ENCODE peak calls at places on chromosomes 12 and 14, in ten cellular contexts. F, K, M, D, Q, T, E, N, X and V are unnamed samples.

GRCh38 chr12:120102189-120103043 is 14.1 kb downstream of the RAB35 start:
- DNase-seq in F (no peak), K (peak), M (no peak), D (no peak), Q (no peak), T (no peak), E (no peak), N (no peak), X (no peak), V (no peak)

GRCh38 chr12:79375050-79375449 is 315.7 kb downstream of the PAWR start:
- DNase-seq in F (no peak), K (no peak), M (no peak), D (no peak), Q (no peak), T (no peak), E (no peak), N (no peak), X (no peak), V (no peak)

GRCh38 chr12:6849976-6850560 is 1.0 kb downstream of the CDCA3 start:
- DNase-seq in F (no peak), K (no peak), M (no peak), D (no peak), Q (no peak), T (no peak), E (no peak), N (no peak), X (no peak), V (no peak)

GRCh38 chr12:87469295-87469694 is 559.9 kb downstream of the C12orf50 start:
- DNase-seq in F (no peak), K (no peak), M (no peak), D (no peak), Q (no peak), T (no peak), E (peak), N (no peak), X (no peak), V (no peak)

GRCh38 chr12:125187780-125188741 is 122.8 kb downstream of the AACS start:
- DNase-seq in F (no peak), K (peak), M (no peak), D (no peak), Q (no peak), T (no peak), E (no peak), N (no peak), X (no peak), V (no peak)

GRCh38 chr12:50545783-50546182 is 41.0 kb downstream of the DIP2B start:
- DNase-seq in F (no peak), K (no peak), M (no peak), D (no peak), Q (no peak), T (no peak), E (peak), N (no peak), X (no peak), V (no peak)

GRCh38 chr12:46475972-46476645 is 103.5 kb upstream of the SLC38A2 start:
- DNase-seq in F (no peak), K (no peak), M (no peak), D (no peak), Q (no peak), T (no peak), E (no peak), N (no peak), X (no peak), V (no peak)

GRCh38 chr12:3173008-3173553 is 95.9 kb downstream of the TSPAN9 start:
- DNase-seq in F (no peak), K (no peak), M (peak), D (no peak), Q (no peak), T (no peak), E (no peak), N (no peak), X (no peak), V (no peak)

GRCh38 chr12:108643941-108644742 is 10.4 kb upstream of the SELPLG start:
- DNase-seq in F (no peak), K (no peak), M (peak), D (no peak), Q (no peak), T (no peak), E (peak), N (no peak), X (peak), V (no peak)

GRCh38 chr12:120024193-120024592 is 35.2 kb downstream of the BICDL1 start:
- DNase-seq in F (no peak), K (no peak), M (no peak), D (no peak), Q (no peak), T (no peak), E (no peak), N (no peak), X (no peak), V (no peak)

GRCh38 chr14:85856430-85856829 is 326.5 kb downstream of the FLRT2 start:
- DNase-seq in F (no peak), K (no peak), M (no peak), D (no peak), Q (no peak), T (no peak), E (no peak), N (no peak), X (no peak), V (peak)